ENCODE peak calls at places on chromosomes 4 and X, in eight cellular contexts. One of them, this sample, is unnamed.

GRCh38 chr4:183471960-183472708 is 27.7 kb downstream of the CDKN2AIP start:
- DNase-seq in activated CD8-positive, alpha-beta memory T cell treated with anti-CD3 and anti-CD28 coated beads for 4 hours: peak; percentile 61
- DNase-seq in sciatic nerve: peak; percentile 96
- DNase-seq in MCF 10A: peak; percentile 90
- DNase-seq in astrocyte: peak; percentile 35
- DNase-seq in NK-92 treated with Interleukin-12 subunit alpha and Interleukin-12 subunit beta, amount 100 ng/mL, for 24 hours: peak; percentile 37
- DNase-seq in aorta: peak; percentile 95
- DNase-seq in EH: peak; percentile 73
- DNase-seq in this sample: peak; percentile 77

GRCh38 chr4:175971393-175972179 is 94.1 kb upstream of the WDR17 start:
- DNase-seq in astrocyte: peak; percentile 27
- DNase-seq in activated CD8-positive, alpha-beta memory T cell treated with anti-CD3 and anti-CD28 coated beads for 4 hours: no peak
- DNase-seq in EH: no peak
- DNase-seq in sciatic nerve: no peak
- DNase-seq in MCF 10A: no peak
- DNase-seq in NK-92 treated with Interleukin-12 subunit alpha and Interleukin-12 subunit beta, amount 100 ng/mL, for 24 hours: no peak
- DNase-seq in aorta: no peak
- DNase-seq in this sample: no peak

GRCh38 chrX:2442694-2443093 is 58.1 kb downstream of the DHRSX start:
- DNase-seq in MCF 10A: no peak
- DNase-seq in sciatic nerve: no peak
- DNase-seq in activated CD8-positive, alpha-beta memory T cell treated with anti-CD3 and anti-CD28 coated beads for 4 hours: no peak
- DNase-seq in NK-92 treated with Interleukin-12 subunit alpha and Interleukin-12 subunit beta, amount 100 ng/mL, for 24 hours: no peak
- DNase-seq in aorta: no peak
- DNase-seq in astrocyte: no peak
- DNase-seq in EH: no peak
- DNase-seq in this sample: no peak

GRCh38 chr4:37684154-37684553 is 2.0 kb downstream of the RELL1 start:
- DNase-seq in astrocyte: no peak
- DNase-seq in EH: no peak
- DNase-seq in activated CD8-positive, alpha-beta memory T cell treated with anti-CD3 and anti-CD28 coated beads for 4 hours: no peak
- DNase-seq in MCF 10A: no peak
- DNase-seq in sciatic nerve: no peak
- DNase-seq in NK-92 treated with Interleukin-12 subunit alpha and Interleukin-12 subunit beta, amount 100 ng/mL, for 24 hours: no peak
- DNase-seq in aorta: no peak
- DNase-seq in this sample: no peak

GRCh38 chr4:2822461-2823300 is 21.0 kb upstream of the ADD1 start:
- DNase-seq in EH: no peak
- DNase-seq in aorta: peak; percentile 70
- DNase-seq in MCF 10A: no peak
- DNase-seq in NK-92 treated with Interleukin-12 subunit alpha and Interleukin-12 subunit beta, amount 100 ng/mL, for 24 hours: no peak
- DNase-seq in astrocyte: no peak
- DNase-seq in sciatic nerve: no peak
- DNase-seq in activated CD8-positive, alpha-beta memory T cell treated with anti-CD3 and anti-CD28 coated beads for 4 hours: no peak
- DNase-seq in this sample: peak; percentile 61

GRCh38 chr4:1192091-1192492 is 19.7 kb upstream of the SPON2 start:
- DNase-seq in astrocyte: peak; percentile 96
- DNase-seq in aorta: peak; percentile 93
- DNase-seq in MCF 10A: peak; percentile 94
- DNase-seq in sciatic nerve: peak; percentile 92
- DNase-seq in activated CD8-positive, alpha-beta memory T cell treated with anti-CD3 and anti-CD28 coated beads for 4 hours: no peak
- DNase-seq in EH: peak; percentile 98
- DNase-seq in NK-92 treated with Interleukin-12 subunit alpha and Interleukin-12 subunit beta, amount 100 ng/mL, for 24 hours: no peak
- DNase-seq in this sample: peak; percentile 82

GRCh38 chr4:98113005-98113404 is 30.3 kb downstream of the STPG2 start:
- DNase-seq in sciatic nerve: no peak
- DNase-seq in NK-92 treated with Interleukin-12 subunit alpha and Interleukin-12 subunit beta, amount 100 ng/mL, for 24 hours: no peak
- DNase-seq in MCF 10A: peak; percentile 38
- DNase-seq in EH: peak; percentile 35
- DNase-seq in activated CD8-positive, alpha-beta memory T cell treated with anti-CD3 and anti-CD28 coated beads for 4 hours: no peak
- DNase-seq in aorta: no peak
- DNase-seq in astrocyte: peak; percentile 11
- DNase-seq in this sample: no peak

GRCh38 chr4:27463816-27464215 is 603.2 kb downstream of the STIM2 start:
- DNase-seq in aorta: no peak
- DNase-seq in NK-92 treated with Interleukin-12 subunit alpha and Interleukin-12 subunit beta, amount 100 ng/mL, for 24 hours: peak; percentile 67
- DNase-seq in activated CD8-positive, alpha-beta memory T cell treated with anti-CD3 and anti-CD28 coated beads for 4 hours: no peak
- DNase-seq in astrocyte: peak; percentile 79
- DNase-seq in MCF 10A: peak; percentile 68
- DNase-seq in EH: peak; percentile 81
- DNase-seq in sciatic nerve: no peak
- DNase-seq in this sample: peak; percentile 54

GRCh38 chrX:32483534-32484136 is 727.7 kb downstream of the DMD start:
- DNase-seq in sciatic nerve: no peak
- DNase-seq in MCF 10A: no peak
- DNase-seq in aorta: no peak
- DNase-seq in activated CD8-positive, alpha-beta memory T cell treated with anti-CD3 and anti-CD28 coated beads for 4 hours: no peak
- DNase-seq in astrocyte: no peak
- DNase-seq in NK-92 treated with Interleukin-12 subunit alpha and Interleukin-12 subunit beta, amount 100 ng/mL, for 24 hours: no peak
- DNase-seq in EH: no peak
- DNase-seq in this sample: no peak

GRCh38 chr4:78610546-78611214 is 59.1 kb downstream of the ANXA3 start:
- DNase-seq in astrocyte: peak; percentile 60
- DNase-seq in NK-92 treated with Interleukin-12 subunit alpha and Interleukin-12 subunit beta, amount 100 ng/mL, for 24 hours: no peak
- DNase-seq in EH: peak; percentile 66
- DNase-seq in activated CD8-positive, alpha-beta memory T cell treated with anti-CD3 and anti-CD28 coated beads for 4 hours: no peak
- DNase-seq in MCF 10A: no peak
- DNase-seq in sciatic nerve: no peak
- DNase-seq in aorta: no peak
- DNase-seq in this sample: no peak

GRCh38 chr4:139773560-139774318 is 108.1 kb downstream of the MGST2 start:
- DNase-seq in aorta: no peak
- DNase-seq in NK-92 treated with Interleukin-12 subunit alpha and Interleukin-12 subunit beta, amount 100 ng/mL, for 24 hours: no peak
- DNase-seq in sciatic nerve: no peak
- DNase-seq in MCF 10A: peak; percentile 9
- DNase-seq in EH: peak; percentile 8
- DNase-seq in activated CD8-positive, alpha-beta memory T cell treated with anti-CD3 and anti-CD28 coated beads for 4 hours: no peak
- DNase-seq in astrocyte: no peak
- DNase-seq in this sample: no peak

GRCh38 chr4:153082322-153083301 is 121.6 kb upstream of the TRIM2 start:
- DNase-seq in MCF 10A: no peak
- DNase-seq in activated CD8-positive, alpha-beta memory T cell treated with anti-CD3 and anti-CD28 coated beads for 4 hours: no peak
- DNase-seq in EH: no peak
- DNase-seq in astrocyte: no peak
- DNase-seq in NK-92 treated with Interleukin-12 subunit alpha and Interleukin-12 subunit beta, amount 100 ng/mL, for 24 hours: no peak
- DNase-seq in aorta: no peak
- DNase-seq in sciatic nerve: peak; percentile 40
- DNase-seq in this sample: no peak

GRCh38 chrX:49166914-49167739 is 4.6 kb downstream of the MAGIX start:
- DNase-seq in sciatic nerve: peak; percentile 76
- DNase-seq in EH: peak; percentile 85
- DNase-seq in NK-92 treated with Interleukin-12 subunit alpha and Interleukin-12 subunit beta, amount 100 ng/mL, for 24 hours: peak; percentile 28
- DNase-seq in aorta: peak; percentile 94
- DNase-seq in astrocyte: peak; percentile 77
- DNase-seq in MCF 10A: peak; percentile 88
- DNase-seq in activated CD8-positive, alpha-beta memory T cell treated with anti-CD3 and anti-CD28 coated beads for 4 hours: peak; percentile 32
- DNase-seq in this sample: no peak

This sample was measured in RWPE2.